ENCODE peak calls at places on chromosomes 6 and 20, in eight cellular contexts. L, X, U, F, V, O, D and Q are unnamed samples.

GRCh38 chr6:70717038-70717801 is 49.5 kb downstream of the SMAP1 start:
- DNase-seq in L (peak), X (peak), U (no peak), F (no peak), V (no peak), O (peak), D (no peak), Q (no peak)

GRCh38 chr6:127366281-127367022 is 23.0 kb upstream of the ECHDC1 start:
- DNase-seq in L (no peak), X (no peak), U (no peak), F (no peak), V (no peak), O (peak), D (no peak), Q (no peak)

GRCh38 chr6:139006470-139006869 is 18.4 kb upstream of the REPS1 start:
- DNase-seq in L (no peak), X (no peak), U (no peak), F (no peak), V (no peak), O (no peak), D (no peak), Q (no peak)

GRCh38 chr6:110878751-110879539 is 4.4 kb downstream of the AMD1 start:
- DNase-seq in L (peak), X (no peak), U (no peak), F (peak), V (no peak), O (peak), D (peak), Q (peak)

GRCh38 chr20:8132632-8133587 is 844 bp downstream of the PLCB1 start:
- DNase-seq in L (no peak), X (no peak), U (peak), F (peak), V (peak), O (peak), D (no peak), Q (peak)

GRCh38 chr6:64930664-64931063 is 776.4 kb downstream of the EYS start:
- DNase-seq in L (no peak), X (no peak), U (no peak), F (no peak), V (no peak), O (no peak), D (no peak), Q (no peak)

GRCh38 chr6:159692303-159693127 is 526 bp downstream of the SOD2 start:
- DNase-seq in L (peak), X (no peak), U (peak), F (peak), V (peak), O (peak), D (peak), Q (peak)

GRCh38 chr6:34352305-34352937 is 40.0 kb downstream of the NUDT3 start:
- DNase-seq in L (no peak), X (no peak), U (no peak), F (no peak), V (no peak), O (no peak), D (no peak), Q (no peak)

DNA sequence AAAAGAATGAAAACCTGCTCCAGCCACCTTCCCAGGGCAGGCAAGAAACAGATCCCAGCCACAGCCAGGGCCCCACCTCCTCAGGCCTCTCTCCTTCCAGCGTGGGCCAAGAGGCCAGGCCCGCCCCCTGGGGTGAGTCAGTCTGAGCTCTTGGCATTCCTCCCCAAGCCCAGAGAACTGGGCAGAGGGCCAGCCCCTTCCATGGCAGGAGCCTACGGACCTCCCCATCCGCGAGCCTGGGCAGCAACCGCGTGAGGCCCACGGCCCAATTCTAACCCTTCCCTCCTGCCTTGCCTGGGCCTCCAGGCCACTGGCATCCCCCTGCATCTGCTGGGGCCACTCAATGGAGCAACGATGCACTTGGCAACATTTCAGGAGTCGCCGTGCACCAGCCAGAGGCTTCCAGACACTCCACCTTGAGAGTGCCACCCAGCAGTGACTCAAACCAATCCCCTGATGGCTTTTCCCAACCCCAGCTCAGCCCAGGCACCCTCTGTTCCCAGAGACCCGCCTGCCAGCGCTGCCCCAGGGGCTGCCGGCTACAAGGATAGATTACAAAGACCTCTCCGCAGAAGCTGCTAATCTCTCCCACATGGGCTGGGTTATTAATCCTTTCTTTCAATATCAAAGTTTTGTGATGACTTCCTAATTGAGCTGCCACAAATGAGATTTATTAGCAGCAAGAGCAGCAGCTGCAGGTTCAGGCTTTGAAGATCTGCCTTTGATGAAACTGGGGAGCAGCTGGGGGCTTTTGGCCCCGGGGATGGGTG is 85.8 kb downstream of the NFATC2 start:
- DNase-seq in L (no peak), X (no peak), U (peak), F (peak), V (no peak), O (peak), D (peak), Q (no peak)
- H3K4me3 ChIP-seq in L (no peak), X (no peak), U (peak), F (no peak), V (no peak), O (no peak), D (no peak), Q (no peak)

DNA sequence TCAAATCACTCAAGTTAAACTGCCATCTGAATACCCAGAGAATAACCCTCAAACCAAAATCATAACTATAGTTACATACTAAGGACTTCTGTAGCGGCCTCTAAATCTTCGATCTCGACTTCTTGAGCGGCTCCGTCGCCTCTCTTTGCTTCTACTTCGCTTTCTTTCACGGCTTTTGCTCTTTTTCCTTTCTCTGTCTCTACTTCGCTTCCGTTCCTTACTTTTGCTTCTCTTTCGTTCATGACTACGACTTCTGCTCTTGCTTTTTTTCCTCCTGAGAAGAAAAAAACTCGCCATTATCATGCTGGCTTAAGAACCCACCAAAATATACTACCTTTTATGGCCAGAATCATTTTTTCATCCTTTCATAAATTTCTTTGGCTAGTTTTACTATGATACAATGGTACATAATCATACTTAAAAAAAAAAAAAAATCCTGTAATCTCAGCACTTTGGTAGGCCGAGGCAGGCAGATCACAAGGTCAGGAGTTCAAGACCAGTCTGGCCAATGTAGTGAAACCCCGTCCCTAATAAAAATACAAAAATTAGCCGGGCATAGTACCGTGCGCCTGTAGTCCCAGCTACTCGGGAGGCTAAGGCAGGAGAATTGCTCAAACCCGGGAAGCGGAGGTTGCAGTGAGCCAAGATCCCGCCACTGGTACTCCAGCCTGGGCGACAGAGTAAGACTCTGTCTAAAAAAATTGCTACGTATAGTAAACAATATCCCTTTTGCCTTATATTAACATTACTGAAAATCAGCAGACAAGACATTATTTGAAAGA is 10.0 kb downstream of the RBM39 start:
- DNase-seq in L (peak), X (no peak), U (no peak), F (no peak), V (no peak), O (no peak), D (no peak), Q (no peak)
- H3K4me3 ChIP-seq in L (no peak), X (no peak), U (no peak), F (no peak), V (no peak), O (no peak), D (no peak), Q (no peak)

GRCh38 chr6:123636771-123637170 is at the start of gene TRDN:
- DNase-seq in L (no peak), X (no peak), U (no peak), F (peak), V (no peak), O (no peak), D (no peak), Q (no peak)
- H3K4me3 ChIP-seq in L (no peak), X (no peak), U (no peak), F (peak), V (no peak), O (no peak), D (peak), Q (no peak)

GRCh38 chr6:113860165-113860955 is 3.2 kb downstream of the MARCKS start:
- DNase-seq in L (no peak), X (no peak), U (no peak), F (peak), V (no peak), O (peak), D (peak), Q (peak)
- H3K4me3 ChIP-seq in L (no peak), X (peak), U (peak), F (peak), V (peak), O (peak), D (peak), Q (peak)

DNA sequence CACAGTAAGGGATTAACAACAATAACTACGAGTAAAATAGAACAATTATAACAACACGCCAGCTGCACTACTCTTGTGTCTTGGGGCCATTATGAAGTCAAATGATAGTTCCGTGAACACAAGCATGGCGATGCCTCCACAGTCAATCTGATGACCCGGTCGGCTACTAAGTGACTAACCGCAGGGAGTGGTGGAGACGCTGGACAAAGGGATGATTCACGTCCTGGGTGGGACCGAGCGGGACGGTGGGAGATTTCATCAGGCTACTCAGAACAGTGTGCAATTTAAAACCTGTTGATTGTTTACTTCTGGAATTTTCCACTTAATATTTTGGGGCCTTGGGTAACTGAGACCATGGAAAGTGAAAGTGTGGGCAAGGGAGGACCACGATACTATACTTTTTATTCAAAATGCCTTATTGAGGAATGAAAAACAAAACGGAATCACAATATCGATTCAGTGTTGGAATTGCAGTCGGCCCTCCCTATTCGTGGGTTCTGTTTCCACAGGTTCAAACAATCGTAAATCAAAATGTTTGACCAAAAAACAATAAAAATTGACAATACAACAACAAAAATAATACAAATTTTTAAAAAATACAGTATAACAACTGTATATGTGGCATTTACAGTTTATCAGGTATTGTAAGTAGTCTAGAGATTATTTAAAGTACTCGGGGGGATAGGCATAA is 66.5 kb downstream of the MYLK4 start:
- DNase-seq in L (no peak), X (no peak), U (no peak), F (no peak), V (no peak), O (peak), D (no peak), Q (no peak)
- H3K4me3 ChIP-seq in L (no peak), X (no peak), U (no peak), F (no peak), V (no peak), O (no peak), D (no peak), Q (no peak)